ENCODE peak calls at places on chromosome 13, in eight cellular contexts. One of them, this sample, is unnamed.

GRCh38 chr13:33933810-33934209 is 115.9 kb downstream of the RFC3 start:
- DNase-seq in activated CD8-positive, alpha-beta T cell treated with anti-CD3 and anti-CD28 coated beads for 36 hours: no peak
- DNase-seq in LHCN-M2: no peak
- DNase-seq in aorta: no peak
- DNase-seq in Karpas-422: no peak
- DNase-seq in heart right ventricle: no peak
- DNase-seq in AG09309: no peak
- DNase-seq in foreskin fibroblast: no peak
- DNase-seq in this sample: no peak

GRCh38 chr13:96844195-96844594 is 150.1 kb downstream of the OXGR1 start:
- DNase-seq in aorta: no peak
- DNase-seq in heart right ventricle: no peak
- DNase-seq in AG09309: no peak
- DNase-seq in Karpas-422: no peak
- DNase-seq in activated CD8-positive, alpha-beta T cell treated with anti-CD3 and anti-CD28 coated beads for 36 hours: no peak
- DNase-seq in foreskin fibroblast: no peak
- DNase-seq in LHCN-M2: no peak
- DNase-seq in this sample: no peak

GRCh38 chr13:68023838-68024581 is 793.9 kb upstream of the PCDH9 start:
- DNase-seq in foreskin fibroblast: no peak
- DNase-seq in LHCN-M2: no peak
- DNase-seq in Karpas-422: no peak
- DNase-seq in aorta: no peak
- DNase-seq in AG09309: no peak
- DNase-seq in heart right ventricle: no peak
- DNase-seq in activated CD8-positive, alpha-beta T cell treated with anti-CD3 and anti-CD28 coated beads for 36 hours: no peak
- DNase-seq in this sample: no peak

GRCh38 chr13:43878897-43879322 is 630 bp downstream of the CCDC122 start:
- DNase-seq in foreskin fibroblast: peak; percentile 83
- DNase-seq in Karpas-422: peak; percentile 48
- DNase-seq in aorta: peak; percentile 92
- DNase-seq in AG09309: peak; percentile 45
- DNase-seq in LHCN-M2: peak; percentile 79
- DNase-seq in heart right ventricle: peak; percentile 70
- DNase-seq in activated CD8-positive, alpha-beta T cell treated with anti-CD3 and anti-CD28 coated beads for 36 hours: peak; percentile 56
- DNase-seq in this sample: peak; percentile 57

GRCh38 chr13:27383104-27383921 is 41.1 kb upstream of the GTF3A start:
- DNase-seq in Karpas-422: no peak
- DNase-seq in activated CD8-positive, alpha-beta T cell treated with anti-CD3 and anti-CD28 coated beads for 36 hours: no peak
- DNase-seq in heart right ventricle: no peak
- DNase-seq in foreskin fibroblast: no peak
- DNase-seq in aorta: no peak
- DNase-seq in AG09309: no peak
- DNase-seq in LHCN-M2: no peak
- DNase-seq in this sample: no peak

GRCh38 chr13:59487883-59488282 is 675.8 kb downstream of the DIAPH3 start:
- DNase-seq in activated CD8-positive, alpha-beta T cell treated with anti-CD3 and anti-CD28 coated beads for 36 hours: no peak
- DNase-seq in aorta: no peak
- DNase-seq in LHCN-M2: no peak
- DNase-seq in foreskin fibroblast: no peak
- DNase-seq in heart right ventricle: no peak
- DNase-seq in Karpas-422: no peak
- DNase-seq in AG09309: no peak
- DNase-seq in this sample: no peak

GRCh38 chr13:44141213-44141724 is 232.4 kb upstream of the SERP2 start:
- DNase-seq in foreskin fibroblast: no peak
- DNase-seq in LHCN-M2: no peak
- DNase-seq in aorta: no peak
- DNase-seq in AG09309: no peak
- DNase-seq in heart right ventricle: no peak
- DNase-seq in activated CD8-positive, alpha-beta T cell treated with anti-CD3 and anti-CD28 coated beads for 36 hours: peak; percentile 7
- DNase-seq in Karpas-422: no peak
- DNase-seq in this sample: no peak

GRCh38 chr13:27379694-27380596 is 44.5 kb upstream of the GTF3A start:
- DNase-seq in aorta: peak; percentile 56
- DNase-seq in foreskin fibroblast: peak; percentile 56
- DNase-seq in activated CD8-positive, alpha-beta T cell treated with anti-CD3 and anti-CD28 coated beads for 36 hours: peak; percentile 80
- DNase-seq in heart right ventricle: no peak
- DNase-seq in Karpas-422: peak; percentile 72
- DNase-seq in LHCN-M2: peak; percentile 29
- DNase-seq in AG09309: no peak
- DNase-seq in this sample: peak; percentile 31

GRCh38 chr13:99197257-99197651 is 3.4 kb upstream of the UBAC2 start:
- DNase-seq in aorta: no peak
- DNase-seq in AG09309: no peak
- DNase-seq in activated CD8-positive, alpha-beta T cell treated with anti-CD3 and anti-CD28 coated beads for 36 hours: no peak
- DNase-seq in Karpas-422: no peak
- DNase-seq in foreskin fibroblast: no peak
- DNase-seq in heart right ventricle: no peak
- DNase-seq in LHCN-M2: no peak
- DNase-seq in this sample: no peak

GRCh38 chr13:76853481-76853880 is 32.7 kb downstream of the KCTD12 start:
- DNase-seq in Karpas-422: no peak
- DNase-seq in foreskin fibroblast: peak; percentile 36
- DNase-seq in heart right ventricle: no peak
- DNase-seq in LHCN-M2: peak; percentile 62
- DNase-seq in aorta: no peak
- DNase-seq in AG09309: no peak
- DNase-seq in activated CD8-positive, alpha-beta T cell treated with anti-CD3 and anti-CD28 coated beads for 36 hours: no peak
- DNase-seq in this sample: no peak

GRCh38 chr13:79749985-79750551 is 269.1 kb downstream of the NDFIP2 start:
- DNase-seq in aorta: peak; percentile 54
- DNase-seq in AG09309: peak; percentile 97
- DNase-seq in Karpas-422: no peak
- DNase-seq in LHCN-M2: peak; percentile 81
- DNase-seq in activated CD8-positive, alpha-beta T cell treated with anti-CD3 and anti-CD28 coated beads for 36 hours: no peak
- DNase-seq in foreskin fibroblast: peak; percentile 93
- DNase-seq in heart right ventricle: peak; percentile 53
- DNase-seq in this sample: no peak

GRCh38 chr13:24045456-24045996 is 115.0 kb upstream of the SPATA13 start:
- DNase-seq in foreskin fibroblast: no peak
- DNase-seq in heart right ventricle: no peak
- DNase-seq in activated CD8-positive, alpha-beta T cell treated with anti-CD3 and anti-CD28 coated beads for 36 hours: no peak
- DNase-seq in aorta: no peak
- DNase-seq in AG09309: no peak
- DNase-seq in Karpas-422: no peak
- DNase-seq in LHCN-M2: no peak
- DNase-seq in this sample: no peak

GRCh38 chr13:20035130-20035529 is 76.6 kb downstream of the ZMYM2 start:
- DNase-seq in activated CD8-positive, alpha-beta T cell treated with anti-CD3 and anti-CD28 coated beads for 36 hours: no peak
- DNase-seq in AG09309: no peak
- DNase-seq in aorta: no peak
- DNase-seq in LHCN-M2: peak; percentile 5
- DNase-seq in foreskin fibroblast: no peak
- DNase-seq in Karpas-422: no peak
- DNase-seq in heart right ventricle: no peak
- DNase-seq in this sample: no peak

GRCh38 chr13:43245374-43245964 is 222.1 kb downstream of the DNAJC15 start:
- DNase-seq in LHCN-M2: peak; percentile 79
- DNase-seq in heart right ventricle: no peak
- DNase-seq in AG09309: peak; percentile 81
- DNase-seq in activated CD8-positive, alpha-beta T cell treated with anti-CD3 and anti-CD28 coated beads for 36 hours: no peak
- DNase-seq in aorta: no peak
- DNase-seq in Karpas-422: no peak
- DNase-seq in foreskin fibroblast: peak; percentile 91
- DNase-seq in this sample: no peak

This sample was measured in breast epithelium.